ENCODE peak calls at places on chromosomes 5 and 9, in ten cellular contexts. X, R, L, W, P, N, V, U, E and F are unnamed samples.

GRCh38 chr5:76030343-76030742 is 52.8 kb upstream of the SV2C start:
- DNase-seq in X (no peak), R (no peak), L (no peak), W (no peak), P (no peak), N (no peak), V (no peak), U (no peak), E (no peak), F (no peak)

GRCh38 chr9:111965566-111966019 is 69.0 kb downstream of the UGCG start:
- DNase-seq in X (no peak), R (no peak), L (peak), W (no peak), P (no peak), N (no peak), V (no peak), U (no peak), E (peak), F (no peak)

GRCh38 chr5:132296412-132297001 is 2.3 kb downstream of the SLC22A4 start:
- DNase-seq in X (no peak), R (no peak), L (peak), W (no peak), P (no peak), N (no peak), V (no peak), U (no peak), E (no peak), F (no peak)

GRCh38 chr9:137613259-137613658 is 5.5 kb upstream of the EHMT1 start:
- DNase-seq in X (no peak), R (no peak), L (no peak), W (no peak), P (no peak), N (no peak), V (no peak), U (no peak), E (no peak), F (no peak)

GRCh38 chr9:38214441-38214840 is 145.4 kb upstream of the SHB start:
- DNase-seq in X (no peak), R (no peak), L (no peak), W (no peak), P (no peak), N (no peak), V (no peak), U (no peak), E (no peak), F (no peak)

GRCh38 chr9:117777823-117778222 is 73.6 kb downstream of the TLR4 start:
- DNase-seq in X (no peak), R (no peak), L (no peak), W (no peak), P (no peak), N (no peak), V (no peak), U (no peak), E (no peak), F (no peak)

GRCh38 chr9:136978073-136978864 is 965 bp downstream of the PTGDS start:
- DNase-seq in X (peak), R (no peak), L (peak), W (peak), P (peak), N (peak), V (peak), U (peak), E (no peak), F (peak)

GRCh38 chr5:81045389-81045807 is 85.2 kb downstream of the RASGRF2 start:
- DNase-seq in X (no peak), R (no peak), L (no peak), W (no peak), P (no peak), N (no peak), V (no peak), U (no peak), E (no peak), F (no peak)

GRCh38 chr9:128999581-129000206 is 28.4 kb downstream of the SH3GLB2 start:
- DNase-seq in X (no peak), R (no peak), L (no peak), W (no peak), P (no peak), N (no peak), V (no peak), U (no peak), E (no peak), F (no peak)

GRCh38 chr5:108028411-108028810 is 353.5 kb downstream of the FBXL17 start:
- DNase-seq in X (no peak), R (no peak), L (peak), W (no peak), P (no peak), N (no peak), V (no peak), U (no peak), E (no peak), F (no peak)

GRCh38 chr5:76688836-76689235 is 27.1 kb upstream of the F2R start:
- DNase-seq in X (no peak), R (no peak), L (peak), W (no peak), P (no peak), N (no peak), V (no peak), U (no peak), E (peak), F (no peak)

GRCh38 chr5:10145922-10146321 is 103.8 kb downstream of the ATPSCKMT start:
- DNase-seq in X (no peak), R (no peak), L (peak), W (no peak), P (no peak), N (no peak), V (no peak), U (no peak), E (peak), F (no peak)

GRCh38 chr9:134301387-134302129 is 24.7 kb upstream of the RXRA start:
- DNase-seq in X (no peak), R (no peak), L (no peak), W (peak), P (no peak), N (peak), V (no peak), U (peak), E (peak), F (no peak)

GRCh38 chr9:126523621-126524111 is 90.1 kb upstream of the LMX1B start:
- DNase-seq in X (no peak), R (no peak), L (no peak), W (no peak), P (no peak), N (peak), V (no peak), U (no peak), E (no peak), F (no peak)

GRCh38 chr9:107690026-107690425 is 200.5 kb upstream of the KLF4 start:
- DNase-seq in X (no peak), R (no peak), L (no peak), W (no peak), P (no peak), N (no peak), V (no peak), U (no peak), E (no peak), F (no peak)

GRCh38 chr5:66306844-66307315 is 162.8 kb downstream of the SREK1 start:
- DNase-seq in X (no peak), R (no peak), L (no peak), W (no peak), P (no peak), N (no peak), V (no peak), U (no peak), E (no peak), F (no peak)

GRCh38 chr5:82991678-82992323 is 85.4 kb downstream of the TMEM167A start:
- DNase-seq in X (no peak), R (no peak), L (no peak), W (no peak), P (no peak), N (no peak), V (no peak), U (no peak), E (peak), F (no peak)

GRCh38 chr5:172666251-172666650 is 25.2 kb downstream of the NEURL1B start:
- DNase-seq in X (no peak), R (no peak), L (no peak), W (no peak), P (no peak), N (no peak), V (no peak), U (no peak), E (peak), F (no peak)

GRCh38 chr9:120839146-120839545 is 3.6 kb downstream of the PSMD5 start:
- DNase-seq in X (no peak), R (no peak), L (no peak), W (no peak), P (no peak), N (no peak), V (no peak), U (no peak), E (no peak), F (no peak)

GRCh38 chr5:151026674-151027073 is 6.3 kb downstream of the GPX3 start:
- DNase-seq in X (no peak), R (no peak), L (no peak), W (no peak), P (no peak), N (no peak), V (peak), U (no peak), E (no peak), F (peak)

GRCh38 chr9:73613092-73613701 is 461.5 kb downstream of the ANXA1 start:
- DNase-seq in X (no peak), R (no peak), L (no peak), W (no peak), P (no peak), N (no peak), V (no peak), U (no peak), E (no peak), F (no peak)

GRCh38 chr5:139148986-139149385 is 49.2 kb downstream of the SIL1 start:
- DNase-seq in X (no peak), R (no peak), L (no peak), W (no peak), P (no peak), N (no peak), V (no peak), U (no peak), E (no peak), F (no peak)

GRCh38 chr9:124450241-124450924 is at the start of gene ADGRD2:
- DNase-seq in X (no peak), R (peak), L (peak), W (no peak), P (no peak), N (no peak), V (no peak), U (no peak), E (no peak), F (no peak)

GRCh38 chr5:66542728-66543127 is 53.5 kb upstream of the MAST4 start:
- DNase-seq in X (no peak), R (no peak), L (no peak), W (no peak), P (no peak), N (no peak), V (no peak), U (no peak), E (no peak), F (no peak)

GRCh38 chr9:133643978-133644760 is 8.0 kb downstream of the DBH start:
- DNase-seq in X (no peak), R (no peak), L (no peak), W (no peak), P (no peak), N (peak), V (no peak), U (no peak), E (no peak), F (no peak)

GRCh38 chr9:127406799-127407504 is 10.0 kb downstream of the SLC2A8 start:
- DNase-seq in X (no peak), R (no peak), L (no peak), W (no peak), P (no peak), N (no peak), V (no peak), U (no peak), E (no peak), F (no peak)

GRCh38 chr9:25117791-25118190 is 560.5 kb downstream of the TUSC1 start:
- DNase-seq in X (no peak), R (no peak), L (no peak), W (no peak), P (no peak), N (no peak), V (no peak), U (no peak), E (no peak), F (no peak)

GRCh38 chr5:67992919-67993318 is 222.6 kb upstream of the PIK3R1 start:
- DNase-seq in X (no peak), R (no peak), L (no peak), W (no peak), P (no peak), N (no peak), V (no peak), U (no peak), E (no peak), F (peak)

GRCh38 chr5:53091304-53091703 is 18.3 kb downstream of the MOCS2 start:
- DNase-seq in X (no peak), R (no peak), L (peak), W (no peak), P (no peak), N (no peak), V (no peak), U (no peak), E (no peak), F (no peak)

GRCh38 chr9:123455187-123455586 is 99.2 kb downstream of the CRB2 start:
- DNase-seq in X (no peak), R (peak), L (no peak), W (no peak), P (no peak), N (no peak), V (no peak), U (no peak), E (no peak), F (no peak)

GRCh38 chr5:32932231-32932935 is 221.3 kb downstream of the NPR3 start:
- DNase-seq in X (no peak), R (no peak), L (no peak), W (no peak), P (no peak), N (no peak), V (no peak), U (no peak), E (no peak), F (no peak)

GRCh38 chr9:6634441-6634840 is 11.1 kb downstream of the GLDC start:
- DNase-seq in X (no peak), R (no peak), L (no peak), W (no peak), P (no peak), N (no peak), V (no peak), U (no peak), E (no peak), F (no peak)